ENCODE peak calls at places on chromosomes 2 and 18, in seven cellular contexts. A, S, R, C, L, N and W are unnamed samples.

GRCh38 chr18:50947899-50948298 is 19.9 kb upstream of the ELAC1 start:
- DNase-seq in S (no peak), N (no peak), R (no peak), A (peak), C (no peak), L (no peak), W (no peak)

GRCh38 chr18:50009772-50010171 is 185.2 kb downstream of the MYO5B start:
- DNase-seq in C (peak), S (peak), A (peak), R (peak), L (peak), N (peak), W (peak)

GRCh38 chr2:241049739-241050623 is 51.6 kb downstream of the SNED1 start:
- DNase-seq in A (no peak), R (no peak), C (peak), L (no peak), S (no peak), N (no peak), W (peak)

GRCh38 chr2:64312622-64312948 is 141.4 kb upstream of the LGALSL start:
- DNase-seq in L (no peak), N (no peak), A (no peak), S (no peak), R (no peak), C (no peak), W (no peak)

GRCh38 chr18:57759650-57760049 is 43.5 kb downstream of the ATP8B1 start:
- DNase-seq in R (no peak), S (no peak), N (no peak), C (peak), A (peak), L (no peak), W (no peak)

GRCh38 chr2:9405636-9406035 is 17.7 kb downstream of the ITGB1BP1 start:
- DNase-seq in A (peak), N (no peak), S (no peak), L (no peak), R (no peak), C (no peak), W (no peak)

GRCh38 chr18:56727399-56727798 is 76.2 kb downstream of the WDR7 start:
- DNase-seq in L (no peak), S (no peak), A (no peak), R (no peak), N (no peak), C (no peak), W (no peak)

GRCh38 chr2:157897106-157897971 is 21.2 kb upstream of the ACVR1 start:
- DNase-seq in R (no peak), L (no peak), A (no peak), C (no peak), N (no peak), S (no peak), W (no peak)

GRCh38 chr18:36942264-36942663 is 113.3 kb downstream of the KIAA1328 start:
- DNase-seq in A (peak), R (no peak), S (no peak), N (no peak), C (peak), L (no peak), W (no peak)

GRCh38 chr2:32559136-32559535 is 68.7 kb upstream of the TTC27 start:
- DNase-seq in N (no peak), L (no peak), A (no peak), C (peak), S (no peak), R (no peak), W (no peak)

GRCh38 chr2:236712304-236712703 is 142.7 kb downstream of the ACKR3 start:
- DNase-seq in C (peak), R (no peak), A (peak), S (no peak), N (no peak), L (no peak), W (no peak)

GRCh38 chr2:133884739-133885381 is 316.6 kb upstream of the NCKAP5 start:
- DNase-seq in N (no peak), S (no peak), A (peak), R (no peak), L (no peak), C (peak), W (no peak)

GRCh38 chr2:190649035-190649797 is at the start of gene NAB1:
- DNase-seq in L (peak), R (peak), S (peak), N (peak), C (no peak), A (peak), W (peak)

GRCh38 chr2:45706028-45706427 is 54.6 kb downstream of the PRKCE start:
- DNase-seq in C (no peak), L (no peak), A (no peak), S (no peak), R (no peak), N (no peak), W (no peak)

GRCh38 chr18:23887035-23887434 is 127.5 kb upstream of the TTC39C start:
- DNase-seq in A (no peak), R (no peak), C (no peak), L (peak), S (no peak), N (no peak), W (no peak)

GRCh38 chr2:238231251-238231793 is 8.5 kb downstream of the HES6 start:
- DNase-seq in C (peak), A (peak), L (no peak), N (peak), R (peak), S (peak), W (peak)

GRCh38 chr2:149331023-149331400 is 625 bp downstream of the LYPD6 start:
- DNase-seq in S (no peak), L (no peak), C (no peak), A (no peak), N (no peak), R (no peak), W (peak)

GRCh38 chr2:206428783-206429182 is 14.5 kb upstream of the ADAM23 start:
- DNase-seq in R (no peak), N (no peak), C (peak), L (no peak), S (no peak), A (no peak), W (no peak)

GRCh38 chr2:199381531-199381930 is 76.2 kb downstream of the SATB2 start:
- DNase-seq in R (no peak), N (no peak), A (no peak), C (no peak), S (no peak), L (no peak), W (no peak)

GRCh38 chr18:79964330-79965118 is at the start of gene HSBP1L1:
- DNase-seq in C (peak), R (no peak), N (peak), A (peak), L (peak), S (peak), W (peak)

GRCh38 chr2:75539955-75540716 is 20.6 kb downstream of the EVA1A start:
- DNase-seq in C (no peak), S (no peak), R (peak), L (no peak), N (no peak), A (no peak), W (no peak)

GRCh38 chr2:134855709-134856108 is 17.3 kb downstream of the ACMSD start:
- DNase-seq in R (no peak), N (no peak), L (no peak), C (no peak), S (no peak), A (no peak), W (no peak)

GRCh38 chr2:211408485-211408884 is 852.1 kb downstream of the CPS1 start:
- DNase-seq in S (no peak), L (no peak), R (no peak), N (no peak), C (no peak), A (no peak), W (no peak)

GRCh38 chr2:30934071-30934470 is 126.8 kb upstream of the CAPN13 start:
- DNase-seq in N (no peak), L (no peak), S (no peak), A (no peak), C (no peak), R (no peak), W (no peak)